ENCODE peak calls at places on chromosomes 4 and X, in four cellular contexts. L is SK-N-SH, D is dorsolateral prefrontal cortex, M is cardiac fibroblast. O is an unnamed sample.

GRCh38 chr4:2686379-2687265 is 69.5 kb downstream of the TNIP2 start:
- DNase-seq in L (no peak), D (no peak), M (no peak), O (no peak)

GRCh38 chr4:184386271-184386781 is 88.0 kb downstream of the IRF2 start:
- DNase-seq in L (no peak), D (no peak), M (no peak), O (no peak)

GRCh38 chr4:17072483-17072882 is 174.0 kb upstream of the LDB2 start:
- DNase-seq in L (no peak), D (no peak), M (peak; percentile 70), O (no peak)

GRCh38 chr4:2878346-2878745 is 34.7 kb downstream of the ADD1 start:
- DNase-seq in L (no peak), D (no peak), M (peak; percentile 52), O (no peak)

GRCh38 chr4:104429150-104429741 is 65.4 kb downstream of the CXXC4 start:
- DNase-seq in L (no peak), D (no peak), M (no peak), O (no peak)

GRCh38 chr4:107863850-107864371 is 39.2 kb downstream of the SGMS2 start:
- DNase-seq in L (no peak), D (no peak), M (peak; percentile 58), O (no peak)

GRCh38 chr4:7337196-7338058 is 97.3 kb downstream of the PSAPL1 start:
- DNase-seq in L (no peak), D (no peak), M (no peak), O (no peak)

GRCh38 chrX:129961180-129962083 is 21.0 kb upstream of the BCORL1 start:
- DNase-seq in L (no peak), D (no peak), M (no peak), O (no peak)

GRCh38 chr4:71441186-71442169 is 102.7 kb downstream of the SLC4A4 start:
- DNase-seq in L (no peak), D (no peak), M (no peak), O (no peak)

GRCh38 chr4:141155586-141155985 is 22.3 kb upstream of the RNF150 start:
- DNase-seq in L (no peak), D (no peak), M (no peak), O (no peak)

GRCh38 chrX:53072418-53073114 is 9.6 kb upstream of the TSPYL2 start:
- DNase-seq in L (no peak), D (no peak), M (no peak), O (no peak)

GRCh38 chr4:5469151-5469775 is 239.1 kb downstream of the EVC2 start:
- DNase-seq in L (no peak), D (no peak), M (no peak), O (no peak)

GRCh38 chr4:112167790-112168189 is 22.5 kb downstream of the FAM241A start:
- DNase-seq in L (no peak), D (no peak), M (no peak), O (no peak)

GRCh38 chr4:89152972-89153371 is 41.6 kb downstream of the TIGD2 start:
- DNase-seq in L (no peak), D (no peak), M (no peak), O (peak; percentile 13)

GRCh38 chrX:132037479-132037993 is 14.4 kb downstream of the STK26 start:
- DNase-seq in L (no peak), D (no peak), M (no peak), O (no peak)

GRCh38 chr4:102867278-102868152 is 1.3 kb upstream of the CISD2 start:
- DNase-seq in L (no peak), D (no peak), M (no peak), O (no peak)

GRCh38 chr4:6695660-6696581 is 2.2 kb downstream of the S100P start:
- DNase-seq in L (peak; percentile 11), D (no peak), M (no peak), O (no peak)

GRCh38 chr4:172850838-172851237 is 317.8 kb upstream of the GALNT7 start:
- DNase-seq in L (no peak), D (no peak), M (peak; percentile 73), O (no peak)

GRCh38 chr4:88981571-88981970 is 75.4 kb downstream of the FAM13A start:
- DNase-seq in L (no peak), D (no peak), M (peak; percentile 47), O (no peak)

GRCh38 chrX:68878977-68879376 is 50.2 kb downstream of the EFNB1 start:
- DNase-seq in L (no peak), D (no peak), M (no peak), O (no peak)

GRCh38 chr4:10457255-10457801 is at the start of gene ZNF518B:
- DNase-seq in L (peak; percentile 93), D (peak; percentile 60), M (peak; percentile 75), O (peak; percentile 37)

GRCh38 chr4:102620697-102621497 is 119.7 kb downstream of the NFKB1 start:
- DNase-seq in L (peak; percentile 33), D (no peak), M (peak; percentile 82), O (no peak)

GRCh38 chr4:96677499-96677898 is 837.6 kb downstream of the PDHA2 start:
- DNase-seq in L (no peak), D (no peak), M (peak; percentile 45), O (no peak)

GRCh38 chr4:136032391-136032790 is 1499.9 kb downstream of the PCDH18 start:
- DNase-seq in L (no peak), D (no peak), M (no peak), O (no peak)

GRCh38 chrX:107718156-107718621 is 57.4 kb downstream of the TSC22D3 start:
- DNase-seq in L (peak; percentile 69), D (no peak), M (peak; percentile 89), O (no peak)

GRCh38 chr4:4386296-4386735 is 586 bp upstream of the NSG1 start:
- DNase-seq in L (peak; percentile 86), D (peak; percentile 68), M (peak; percentile 32), O (no peak)

GRCh38 chr4:120291541-120291940 is 224.9 kb upstream of the MAD2L1 start:
- DNase-seq in L (no peak), D (no peak), M (no peak), O (no peak)

GRCh38 chr4:104064650-104065577 is 345.1 kb upstream of the TACR3 start:
- DNase-seq in L (peak; percentile 25), D (peak; percentile 70), M (peak; percentile 43), O (no peak)

GRCh38 chr4:165184220-165184619 is 23.1 kb upstream of the KLHL2 start:
- DNase-seq in L (no peak), D (no peak), M (no peak), O (no peak)

GRCh38 chrX:76279007-76279406 is 106.1 kb downstream of the PBDC1 start:
- DNase-seq in L (peak; percentile 47), D (no peak), M (peak; percentile 59), O (peak; percentile 9)

GRCh38 chr4:87849612-87850011 is 16.8 kb downstream of the MEPE start:
- DNase-seq in L (no peak), D (no peak), M (peak; percentile 29), O (no peak)

GRCh38 chr4:153573881-153574807 is 108.0 kb downstream of the TMEM131L start:
- DNase-seq in L (peak; percentile 58), D (peak; percentile 70), M (peak; percentile 92), O (no peak)

GRCh38 chrX:99719140-99719539 is 690.9 kb downstream of the PCDH19 start:
- DNase-seq in L (no peak), D (no peak), M (no peak), O (no peak)

GRCh38 chr4:1260418-1261106 is 11.6 kb upstream of the CTBP1 start:
- DNase-seq in L (no peak), D (no peak), M (no peak), O (no peak)

GRCh38 chrX:30373951-30374350 is 64.8 kb upstream of the NR0B1 start:
- DNase-seq in L (no peak), D (no peak), M (no peak), O (no peak)

GRCh38 chrX:68823413-68824151 is 5.2 kb upstream of the EFNB1 start:
- DNase-seq in L (no peak), D (no peak), M (no peak), O (no peak)

GRCh38 chr4:64272432-64272831 is 136.8 kb downstream of the TECRL start:
- DNase-seq in L (no peak), D (no peak), M (no peak), O (no peak)

GRCh38 chr4:140653718-140654515 is 85.2 kb upstream of the UCP1 start:
- DNase-seq in L (peak; percentile 76), D (no peak), M (peak; percentile 88), O (no peak)

GRCh38 chr4:77052352-77052751 is 23.4 kb downstream of the CCNI start:
- DNase-seq in L (no peak), D (no peak), M (peak; percentile 49), O (no peak)

DNA sequence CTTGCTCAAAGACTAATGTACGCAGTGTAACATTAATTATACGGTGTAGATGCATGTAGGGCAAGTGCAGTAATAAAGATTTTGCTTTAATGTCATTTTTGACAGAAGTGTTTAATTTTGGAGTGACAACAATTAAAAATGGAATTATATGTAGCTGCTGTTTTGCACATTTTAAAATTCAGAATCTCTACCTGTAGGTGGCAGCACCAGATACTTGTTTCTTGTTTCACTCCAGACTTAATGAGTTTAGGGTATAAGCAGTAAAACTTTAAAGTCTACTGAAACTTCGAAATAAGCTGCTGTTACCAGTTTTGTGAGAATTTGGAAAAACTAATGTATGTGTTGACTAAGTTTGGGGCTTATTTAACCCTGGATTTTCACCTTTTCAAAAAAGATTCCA is 144.9 kb downstream of the POLA1 start:
- DNase-seq in L (peak; percentile 7), D (no peak), M (peak; percentile 49), O (no peak)
- TF ChIP-seq CTCF in L (peak; percentile 78), D (peak; percentile 66), M (peak; percentile 18), O (peak; percentile 50)

GRCh38 chr4:31189938-31190337 is 469.8 kb downstream of the PCDH7 start:
- DNase-seq in L (no peak), D (no peak), M (no peak), O (no peak)
- TF ChIP-seq CTCF in L (no peak), D (no peak), M (no peak), O (no peak)

GRCh38 chr4:94912606-94913005 is 154.9 kb downstream of the BMPR1B start:
- DNase-seq in L (no peak), D (no peak), M (no peak), O (no peak)

GRCh38 chr4:94913316-94913715 is 155.6 kb downstream of the BMPR1B start:
- DNase-seq in L (no peak), D (no peak), M (no peak), O (no peak)

GRCh38 chr4:94918543-94918942 is 160.8 kb downstream of the BMPR1B start:
- DNase-seq in L (no peak), D (no peak), M (no peak), O (no peak)

GRCh38 chr4:94917146-94917545 is 159.4 kb downstream of the BMPR1B start:
- DNase-seq in L (no peak), D (no peak), M (no peak), O (no peak)
- TF ChIP-seq CTCF in L (no peak), D (no peak), M (no peak), O (no peak)

GRCh38 chrX:7711167-7711566 is 131.8 kb upstream of the VCX start:
- DNase-seq in L (no peak), D (no peak), M (no peak), O (no peak)

GRCh38 chrX:7709845-7710244 is 133.1 kb upstream of the VCX start:
- DNase-seq in L (no peak), D (no peak), M (no peak), O (no peak)

GRCh38 chrX:7706032-7706431 is 136.9 kb upstream of the VCX start:
- DNase-seq in L (no peak), D (no peak), M (no peak), O (no peak)
- TF ChIP-seq CTCF in L (peak; percentile 33), D (peak; percentile 22), M (no peak), O (no peak)